ENCODE peak calls at places on chromosomes 2 and 18, in four cellular contexts. Q is heart left ventricle, X is uterus, P is mesenchymal stem cell. F is an unnamed sample.

GRCh38 chr2:164739966-164740365 is 101.7 kb downstream of the COBLL1 start:
- DNase-seq in Q (no peak), P (peak; percentile 82), X (no peak), F (no peak)

GRCh38 chr2:106158871-106159270 is 35.2 kb downstream of the UXS1 start:
- DNase-seq in Q (no peak), P (no peak), X (no peak), F (no peak)

GRCh38 chr18:58819051-58819450 is 45.6 kb upstream of the ZNF532 start:
- DNase-seq in X (no peak), P (no peak), Q (no peak), F (no peak)

GRCh38 chr2:223725494-223725893 is 111.9 kb downstream of the AP1S3 start:
- DNase-seq in Q (peak; percentile 86), X (peak; percentile 90), P (peak; percentile 97), F (peak; percentile 94)

GRCh38 chr2:170895023-170895759 is 33.9 kb upstream of the GORASP2 start:
- DNase-seq in X (no peak), Q (no peak), P (no peak), F (no peak)

GRCh38 chr2:110852051-110852450 is 119.7 kb downstream of the ACOXL start:
- DNase-seq in P (no peak), Q (no peak), X (no peak), F (no peak)

GRCh38 chr18:28201056-28201455 is 24.1 kb upstream of the CDH2 start:
- DNase-seq in P (no peak), X (no peak), Q (no peak), F (no peak)

GRCh38 chr2:80473069-80473468 is 168.5 kb upstream of the LRRTM1 start:
- DNase-seq in P (no peak), Q (no peak), X (no peak), F (no peak)

GRCh38 chr2:51025942-51026574 is 5.9 kb downstream of the NRXN1 start:
- DNase-seq in P (no peak), X (no peak), Q (no peak), F (no peak)

GRCh38 chr2:60247471-60247870 is 306.0 kb downstream of the BCL11A start:
- DNase-seq in Q (no peak), P (no peak), X (no peak), F (no peak)

GRCh38 chr18:3593904-3594759 is 144.2 kb downstream of the TGIF1 start:
- DNase-seq in P (peak; percentile 99), Q (peak; percentile 89), X (peak; percentile 93), F (peak; percentile 95)

GRCh38 chr18:3592864-3593263 is 142.9 kb downstream of the TGIF1 start:
- DNase-seq in Q (no peak), X (no peak), P (no peak), F (no peak)

GRCh38 chr18:3585656-3586509 is 135.9 kb downstream of the TGIF1 start:
- DNase-seq in Q (peak; percentile 69), X (peak; percentile 69), P (peak; percentile 85), F (peak; percentile 78)

GRCh38 chr18:3593381-3593903 is 143.5 kb downstream of the TGIF1 start:
- DNase-seq in Q (no peak), X (no peak), P (peak; percentile 98), F (peak; percentile 71)

GRCh38 chr18:3590096-3590655 is 140.2 kb downstream of the TGIF1 start:
- DNase-seq in P (no peak), Q (peak; percentile 11), X (no peak), F (no peak)
- H3K27ac ChIP-seq in P (no peak overlapping the region), Q (no peak overlapping the region), X (no peak overlapping the region), F (no peak overlapping the region)

GRCh38 chr18:41324934-41325333 is 630.1 kb upstream of the PIK3C3 start:
- DNase-seq in P (peak; percentile 35), Q (no peak), X (no peak), F (no peak)
- H3K4me3 ChIP-seq in P (no peak overlapping the region), Q (no peak overlapping the region), X (no peak overlapping the region), F (no peak overlapping the region)

GRCh38 chr2:240435955-240436625 is 627 bp downstream of the GPC1 start:
- DNase-seq in Q (no peak), P (peak; percentile 36), X (peak; percentile 23), F (no peak)
- H3K27ac ChIP-seq in Q (peak overlapping the region; percentile 72), P (no peak overlapping the region), X (peak overlapping the region; percentile 88), F (peak overlapping the region; percentile 90)

GRCh38 chr2:121903037-121903689 is 147.7 kb downstream of the TSN start:
- DNase-seq in P (no peak), X (no peak), Q (no peak), F (peak; percentile 68)
- H3K4me3 ChIP-seq in P (no peak overlapping the region), X (no peak overlapping the region), Q (peak overlapping the region; percentile 46), F (peak overlapping the region; percentile 28)

DNA sequence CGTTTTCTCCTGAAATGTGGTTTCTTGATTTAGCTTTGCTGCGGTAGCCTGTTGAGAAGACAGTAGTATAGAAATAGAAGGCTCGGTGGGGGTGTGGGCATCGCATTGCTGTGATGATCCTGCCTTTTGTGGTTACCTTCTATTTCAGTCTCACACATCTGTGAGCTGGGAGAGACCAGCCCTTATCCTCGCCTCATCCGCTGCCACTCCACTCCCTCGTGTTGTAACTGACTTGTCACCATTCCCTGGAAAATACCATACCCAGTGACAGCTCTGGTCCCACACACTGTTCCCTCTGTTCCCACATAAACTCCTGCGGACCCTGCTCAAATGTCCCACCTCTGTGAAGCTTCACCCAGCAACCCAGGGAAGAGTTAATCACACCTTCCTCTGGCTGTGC is 114.4 kb downstream of the MAPK4 start:
- DNase-seq in X (no peak), Q (peak; percentile 63), P (no peak), F (no peak)
- H3K27ac ChIP-seq in X (no peak overlapping the region), Q (peak overlapping the region; percentile 39), P (no peak overlapping the region), F (peak overlapping the region; percentile 73)

DNA sequence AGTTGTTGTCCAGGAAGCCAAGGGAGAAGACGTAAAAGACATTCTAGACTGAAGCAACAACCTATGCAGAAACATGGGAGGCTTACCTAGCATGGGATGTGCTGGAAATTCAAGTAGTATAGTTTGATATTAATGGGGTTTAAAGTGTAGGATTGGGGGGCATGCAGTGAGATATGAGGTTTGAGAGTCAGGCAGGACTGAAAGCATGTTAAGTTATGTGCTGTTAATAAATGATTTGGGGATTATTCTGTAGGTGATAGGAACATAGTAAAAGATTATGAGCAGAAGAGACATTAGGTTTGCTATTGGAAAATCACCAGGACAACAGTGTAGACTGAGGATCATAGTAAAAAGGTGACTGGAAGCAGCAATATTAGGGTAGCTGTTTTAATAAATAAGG is 3.2 kb downstream of the EHBP1 start:
- DNase-seq in X (no peak), Q (no peak), P (no peak), F (no peak)
- H3K4me3 ChIP-seq in X (peak overlapping the region; percentile 100), Q (no peak overlapping the region), P (no peak overlapping the region), F (no peak overlapping the region)

GRCh38 chr18:61896118-61896517 is 3.3 kb upstream of the RNF152 start:
- DNase-seq in Q (no peak), X (no peak), P (no peak), F (no peak)

GRCh38 chr18:61894751-61895524 is 2.1 kb upstream of the RNF152 start:
- DNase-seq in Q (no peak), X (peak; percentile 57), P (no peak), F (no peak)

GRCh38 chr18:61893971-61894750 is 1.4 kb upstream of the RNF152 start:
- DNase-seq in X (peak; percentile 87), Q (peak; percentile 89), P (peak; percentile 79), F (peak; percentile 72)

GRCh38 chr18:61898576-61899205 is 5.9 kb upstream of the RNF152 start:
- DNase-seq in P (no peak), X (no peak), Q (no peak), F (no peak)

DNA sequence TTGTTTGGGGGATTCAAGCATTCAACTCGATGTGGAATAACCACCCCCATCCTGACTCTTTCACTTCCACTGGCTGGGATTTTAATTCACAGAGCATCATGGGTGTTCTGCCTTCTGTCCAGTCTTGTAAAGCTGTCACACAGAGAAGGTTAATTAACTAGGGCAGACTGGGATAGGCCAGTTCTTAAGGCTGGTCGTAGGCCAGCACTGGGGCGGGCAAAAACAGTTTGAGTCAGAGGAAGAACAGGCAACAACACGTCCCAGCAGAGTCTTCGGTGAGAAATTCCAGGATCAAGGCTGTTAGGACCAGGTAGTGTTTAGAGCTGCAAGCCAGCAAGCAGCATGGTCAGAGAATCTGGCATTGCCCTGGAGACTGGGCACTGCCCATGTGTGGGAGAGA is 4.0 kb upstream of the RNF152 start:
- DNase-seq in Q (no peak), X (peak; percentile 92), P (peak; percentile 91), F (no peak)
- H3K27ac ChIP-seq in Q (no peak overlapping the region), X (peak overlapping the region; percentile 86), P (no peak overlapping the region), F (no peak overlapping the region)

GRCh38 chr2:70767094-70767698 is 804 bp downstream of the ADD2 start:
- DNase-seq in X (no peak), Q (no peak), P (no peak), F (no peak)
- H3K4me3 ChIP-seq in X (peak overlapping the region; percentile 21), Q (peak overlapping the region; percentile 60), P (no peak overlapping the region), F (peak overlapping the region; percentile 24)

F was measured in right atrium auricular region.